ENCODE peak calls at places on chromosomes 13 and 19, in six cellular contexts. S is A549, R is HepG2, K is GM12878, J is H1, W is K562. H is an unnamed sample.
A peak's percentile ranks its signal among the peaks of the same experiment; 100 is the strongest.

GRCh38 chr19:39297931-39298634 is 1.9 kb downstream of the IFNL1 start:
- DNase-seq in S (no peak), R (no peak), K (no peak), J (no peak), W (no peak), H (no peak)

GRCh38 chr19:29321116-29321515 is 108.2 kb upstream of the UQCRFS1 start:
- DNase-seq in S (no peak), R (no peak), K (no peak), J (no peak), W (no peak), H (no peak)

GRCh38 chr19:18601875-18602274 is 4.7 kb downstream of the CRLF1 start:
- DNase-seq in S (no peak), R (no peak), K (no peak), J (no peak), W (no peak), H (peak; percentile 12)

GRCh38 chr19:29495091-29495490 is 30.7 kb upstream of the VSTM2B start:
- DNase-seq in S (no peak), R (no peak), K (no peak), J (no peak), W (no peak), H (no peak)

GRCh38 chr13:24272452-24273161 is 36.8 kb upstream of the C1QTNF9 start:
- DNase-seq in S (no peak), R (no peak), K (no peak), J (no peak), W (no peak), H (peak; percentile 44)

GRCh38 chr19:3403489-3404323 is 37.3 kb downstream of the NFIC start:
- DNase-seq in S (no peak), R (peak; percentile 48), K (no peak), J (no peak), W (peak; percentile 53), H (peak; percentile 93)

GRCh38 chr19:28737021-28737525 is 475.9 kb downstream of the UQCRFS1 start:
- DNase-seq in S (no peak), R (peak; percentile 15), K (peak; percentile 3), J (no peak), W (peak; percentile 28), H (no peak)

GRCh38 chr13:33033361-33033812 is 17.2 kb downstream of the KL start:
- DNase-seq in S (no peak), R (no peak), K (no peak), J (no peak), W (no peak), H (no peak)

GRCh38 chr13:50527612-50528509 is 315.6 kb downstream of the DLEU7 start:
- DNase-seq in S (no peak), R (no peak), K (no peak), J (no peak), W (peak; percentile 29), H (no peak)

GRCh38 chr13:111855786-111856185 is 211.2 kb upstream of the SOX1 start:
- DNase-seq in S (no peak), R (no peak), K (no peak), J (no peak), W (no peak), H (no peak)

GRCh38 chr13:32881792-32882175 is 134.4 kb upstream of the KL start:
- DNase-seq in S (no peak), R (no peak), K (no peak), J (no peak), W (no peak), H (no peak)

GRCh38 chr19:43470288-43470687 is 4.9 kb upstream of the LYPD3 start:
- DNase-seq in S (no peak), R (no peak), K (no peak), J (no peak), W (no peak), H (peak; percentile 42)

GRCh38 chr13:113558461-113558860 is 26.1 kb upstream of the TFDP1 start:
- DNase-seq in S (no peak), R (no peak), K (no peak), J (no peak), W (no peak), H (no peak)

GRCh38 chr19:46932346-46932745 is 71.5 kb downstream of the ARHGAP35 start:
- DNase-seq in S (no peak), R (no peak), K (no peak), J (no peak), W (no peak), H (no peak)

GRCh38 chr19:39558623-39559117 is 18.7 kb upstream of the EID2 start:
- DNase-seq in S (no peak), R (no peak), K (no peak), J (no peak), W (no peak), H (no peak)

GRCh38 chr19:38654478-38655079 is 7.1 kb downstream of the ACTN4 start:
- DNase-seq in S (no peak), R (no peak), K (no peak), J (no peak), W (no peak), H (no peak)

GRCh38 chr13:43792456-43792855 is 5.7 kb upstream of the ENOX1 start:
- DNase-seq in S (no peak), R (no peak), K (no peak), J (no peak), W (no peak), H (no peak)

GRCh38 chr13:110713981-110714797 is 689 bp downstream of the ING1 start:
- DNase-seq in S (no peak), R (peak; percentile 28), K (no peak), J (no peak), W (peak; percentile 50), H (peak; percentile 56)

GRCh38 chr19:42018503-42019193 is 24.6 kb upstream of the ATP1A3 start:
- DNase-seq in S (no peak), R (no peak), K (no peak), J (no peak), W (peak; percentile 72), H (no peak)

GRCh38 chr13:52665325-52665724 is 12.7 kb downstream of the SUGT1 start:
- DNase-seq in S (peak; percentile 7), R (peak; percentile 15), K (no peak), J (no peak), W (no peak), H (peak; percentile 22)

GRCh38 chr19:53810891-53811290 is 13.2 kb downstream of the NLRP12 start:
- DNase-seq in S (no peak), R (no peak), K (no peak), J (no peak), W (no peak), H (no peak)

GRCh38 chr13:95300625-95301134 is 571 bp downstream of the ABCC4 start:
- DNase-seq in S (peak; percentile 66), R (peak; percentile 16), K (no peak), J (no peak), W (peak; percentile 78), H (peak; percentile 75)
- TF ChIP-seq CHD2 in S (no peak), R (no peak), K (no peak), J (no peak), W (no peak), H (no peak)

DNA sequence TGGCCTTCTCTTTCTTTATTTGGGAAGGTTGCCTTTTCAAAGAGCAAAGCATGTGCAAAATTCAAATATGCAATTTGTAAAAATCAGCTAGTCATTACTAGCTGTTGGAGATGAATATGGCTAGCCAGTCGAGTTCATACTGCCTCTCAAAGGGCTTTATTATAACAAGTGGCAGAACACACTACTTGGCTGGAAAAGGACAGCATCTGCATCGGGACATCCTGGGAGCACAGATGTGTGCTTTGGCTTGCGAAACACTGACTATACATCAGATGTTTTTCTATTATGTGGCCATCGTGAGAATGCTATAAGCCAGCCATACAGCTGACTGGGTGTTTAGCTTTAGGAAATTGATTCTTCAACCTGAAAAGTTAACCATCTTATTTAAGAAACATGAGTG is 424.2 kb downstream of the KCTD12 start:
- DNase-seq in S (no peak), R (no peak), K (no peak), J (no peak), W (no peak), H (no peak)
- TF ChIP-seq CHD2 in S (no peak), R (no peak), K (no peak), J (no peak), W (no peak), H (no peak)

DNA sequence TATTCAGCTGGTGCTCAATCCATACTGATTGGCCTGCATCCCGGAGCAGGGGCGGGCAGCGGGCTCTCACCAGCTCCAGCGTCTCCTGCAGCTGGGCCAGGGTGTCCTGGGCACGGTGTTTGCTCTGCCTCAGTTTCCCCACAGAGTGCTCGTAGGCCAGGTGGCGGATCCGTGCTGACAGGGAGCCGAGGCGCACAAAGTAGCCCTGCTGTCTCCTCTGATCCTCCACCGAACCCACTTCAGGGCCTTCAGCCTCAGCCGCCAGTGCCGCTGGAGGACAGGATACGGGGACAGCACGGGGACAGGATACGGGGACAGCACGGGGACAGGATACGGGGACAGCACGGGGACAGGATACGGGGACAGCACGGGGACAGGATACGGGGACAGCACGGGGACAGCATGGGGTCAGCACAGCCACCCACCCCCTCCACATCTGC is 7.3 kb upstream of the PLIN4 start:
- DNase-seq in S (no peak), R (no peak), K (no peak), J (no peak), W (no peak), H (no peak)
- TF ChIP-seq CHD2 in S (no peak), R (no peak), K (no peak), J (no peak), W (no peak), H (no peak)

GRCh38 chr19:48698046-48698445 is 2.3 kb downstream of the FUT2 start:
- DNase-seq in S (no peak), R (no peak), K (no peak), J (no peak), W (peak; percentile 79), H (no peak)
- TF ChIP-seq CHD2 in S (no peak), R (no peak), K (no peak), J (no peak), W (no peak), H (no peak)

GRCh38 chr19:6693056-6693471 is 23.1 kb upstream of the TNFSF14 start:
- DNase-seq in S (no peak), R (no peak), K (no peak), J (no peak), W (no peak), H (no peak)

GRCh38 chr19:6687117-6687516 is 17.2 kb upstream of the TNFSF14 start:
- DNase-seq in S (no peak), R (no peak), K (no peak), J (no peak), W (no peak), H (no peak)

GRCh38 chr19:6691342-6691741 is 21.4 kb upstream of the TNFSF14 start:
- DNase-seq in S (no peak), R (no peak), K (no peak), J (no peak), W (no peak), H (no peak)

GRCh38 chr19:6692027-6692426 is 22.1 kb upstream of the TNFSF14 start:
- DNase-seq in S (no peak), R (no peak), K (no peak), J (no peak), W (no peak), H (no peak)

GRCh38 chr19:6690160-6690885 is 20.4 kb upstream of the TNFSF14 start:
- DNase-seq in S (no peak), R (no peak), K (no peak), J (no peak), W (no peak), H (no peak)
- TF ChIP-seq CHD2 in S (no peak), R (no peak), K (no peak), J (no peak), W (no peak), H (no peak)

DNA sequence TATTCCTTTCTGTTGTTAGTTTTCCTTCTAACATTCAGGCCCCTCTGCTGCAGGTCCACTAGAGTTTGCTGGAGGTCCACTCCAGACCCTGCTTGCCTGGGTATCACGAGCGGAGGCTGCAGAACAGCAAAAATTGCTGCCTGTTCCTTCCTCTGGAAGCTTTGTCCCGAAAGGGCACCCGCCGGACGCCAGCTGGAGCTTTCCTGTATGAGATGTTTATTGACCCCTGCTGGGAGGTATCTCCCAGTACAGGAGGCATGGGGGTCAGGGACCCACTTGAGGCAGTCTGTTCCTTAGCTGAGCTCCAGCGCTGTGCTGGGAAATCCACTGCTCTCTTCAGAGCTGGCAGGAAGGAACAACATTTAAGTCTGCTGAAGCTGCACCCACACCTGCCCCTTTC is 259.1 kb downstream of the SLC7A1 start:
- DNase-seq in S (no peak), R (no peak), K (no peak), J (no peak), W (no peak), H (no peak)
- TF ChIP-seq CHD2 in S (no peak), R (no peak), K (no peak), J (no peak), W (no peak), H (no peak)

H was measured in SK-N-SH.